ENCODE peak calls at places on chromosome 20, in six cellular contexts. D, O, N, W, G and X are unnamed samples.

GRCh38 chr20:210809-211502 is 16.1 kb upstream of the DEFB129 start:
- DNase-seq in D (no peak), G (no peak), W (no peak), O (no peak), N (peak; percentile 9), X (no peak)

GRCh38 chr20:32648761-32649615 is 24.8 kb downstream of the C20orf203 start:
- DNase-seq in W (no peak), N (peak; percentile 40), G (no peak), O (no peak), D (no peak), X (peak; percentile 43)

GRCh38 chr20:45405566-45406259 is 2.4 kb upstream of the DBNDD2 start:
- DNase-seq in W (no peak), G (no peak), O (no peak), N (peak; percentile 56), D (peak; percentile 14), X (peak; percentile 85)

GRCh38 chr20:39338977-39339376 is 376.8 kb downstream of the DHX35 start:
- DNase-seq in G (peak; percentile 40), O (peak; percentile 95), N (peak; percentile 46), W (no peak), D (no peak), X (no peak)

GRCh38 chr20:36573798-36574277 is 441 bp downstream of the TGIF2 start:
- DNase-seq in G (no peak), W (peak; percentile 48), D (peak; percentile 47), N (peak; percentile 33), O (peak; percentile 80), X (peak; percentile 91)

GRCh38 chr20:57660510-57661199 is 40.4 kb upstream of the ZBP1 start:
- DNase-seq in G (no peak), W (no peak), N (no peak), O (no peak), D (no peak), X (peak; percentile 66)

GRCh38 chr20:53210041-53210440 is 237.9 kb downstream of the TSHZ2 start:
- DNase-seq in O (no peak), N (no peak), W (no peak), D (no peak), G (no peak), X (no peak)

GRCh38 chr20:35344354-35344837 is 52.2 kb upstream of the FAM83C start:
- DNase-seq in O (no peak), W (peak; percentile 92), D (peak; percentile 91), N (peak; percentile 76), G (no peak), X (peak; percentile 74)

GRCh38 chr20:45363611-45364492 is 896 bp downstream of the SYS1 start:
- DNase-seq in W (no peak), N (peak; percentile 32), D (no peak), G (no peak), O (peak; percentile 54), X (peak; percentile 56)

GRCh38 chr20:63831696-63832686 is 927 bp upstream of the ZBTB46 start:
- DNase-seq in G (no peak), O (no peak), D (peak; percentile 54), N (peak; percentile 22), W (peak; percentile 64), X (peak; percentile 91)

GRCh38 chr20:31485450-31486339 is 10.6 kb downstream of the REM1 start:
- DNase-seq in N (peak; percentile 58), W (no peak), D (peak; percentile 19), O (no peak), G (no peak), X (peak; percentile 97)

GRCh38 chr20:36644713-36645109 is 1.3 kb downstream of the SLA2 start:
- DNase-seq in W (no peak), G (no peak), N (peak; percentile 65), O (no peak), D (no peak), X (no peak)

GRCh38 chr20:49284818-49285217 is 7.0 kb upstream of the ZNFX1 start:
- DNase-seq in G (no peak), W (no peak), O (no peak), D (no peak), N (no peak), X (no peak)
- H3K9me3 ChIP-seq in G (peaks cover 41% of the 10 kb centered on the region), W (no peaks in the 10 kb centered on the region), O (peaks cover 30% of the 10 kb centered on the region), D (peaks cover 30% of the 10 kb centered on the region), N (no peaks in the 10 kb centered on the region), X (peaks cover 18% of the 10 kb centered on the region)

DNA sequence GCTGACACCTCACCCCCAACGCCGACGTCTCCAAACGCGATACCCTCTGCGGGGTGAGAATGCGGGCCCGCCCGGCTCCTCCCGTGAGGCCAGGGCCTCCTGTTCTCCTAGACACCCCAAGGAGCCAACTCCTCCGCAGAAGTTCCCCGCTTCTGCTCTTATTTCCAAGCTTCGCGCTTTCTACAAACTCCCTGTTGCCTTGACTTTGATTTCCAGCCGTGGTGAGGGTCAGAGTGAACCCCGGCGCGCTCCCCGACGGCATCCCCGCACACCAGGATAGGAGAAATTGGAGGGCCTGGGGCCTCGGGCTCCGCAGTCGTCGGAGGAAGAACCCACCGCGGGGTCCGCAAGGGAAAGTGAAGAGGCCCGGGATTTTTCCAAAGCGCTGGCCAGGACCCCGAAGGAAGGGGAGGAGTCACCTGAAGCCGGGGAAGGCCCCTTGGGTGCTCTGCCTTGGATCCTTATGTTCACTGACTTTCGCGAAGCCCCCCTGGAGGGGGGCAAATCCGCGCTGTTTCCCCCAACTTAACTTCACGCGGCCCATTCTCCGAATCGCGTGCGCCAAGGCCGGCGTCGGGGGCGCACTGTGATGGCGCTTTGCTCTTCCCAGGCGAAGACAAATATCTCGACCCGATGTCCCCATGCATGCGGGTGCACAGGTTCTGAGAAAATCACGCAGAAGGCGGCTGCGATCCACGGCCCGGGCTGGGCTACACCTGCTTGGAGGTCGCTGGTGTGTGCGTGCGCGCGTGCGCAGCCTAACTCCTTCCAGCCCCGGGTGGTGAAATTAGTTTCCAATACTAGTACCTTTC is 3.0 kb upstream of the INSM1 start:
- DNase-seq in W (no peak), G (no peak), D (no peak), O (no peak), N (no peak), X (peak; percentile 81)
- H3K27me3 ChIP-seq in W (peaks cover 78% of the 10 kb centered on the region), G (peaks cover 24% of the 10 kb centered on the region), D (peaks cover 77% of the 10 kb centered on the region), O (no peaks in the 10 kb centered on the region), N (peaks cover 76% of the 10 kb centered on the region), X (peaks cover 81% of the 10 kb centered on the region)

GRCh38 chr20:29086938-29087337 is 2170.5 kb upstream of the DEFB115 start:
- DNase-seq in D (no peak), O (no peak), W (no peak), N (no peak), G (no peak), X (no peak)
- H2AFZ ChIP-seq in D (no peak overlapping the region), O (no peak overlapping the region), W (no peak overlapping the region), N (no peak overlapping the region), G (no peak overlapping the region), X (no peak overlapping the region)

DNA sequence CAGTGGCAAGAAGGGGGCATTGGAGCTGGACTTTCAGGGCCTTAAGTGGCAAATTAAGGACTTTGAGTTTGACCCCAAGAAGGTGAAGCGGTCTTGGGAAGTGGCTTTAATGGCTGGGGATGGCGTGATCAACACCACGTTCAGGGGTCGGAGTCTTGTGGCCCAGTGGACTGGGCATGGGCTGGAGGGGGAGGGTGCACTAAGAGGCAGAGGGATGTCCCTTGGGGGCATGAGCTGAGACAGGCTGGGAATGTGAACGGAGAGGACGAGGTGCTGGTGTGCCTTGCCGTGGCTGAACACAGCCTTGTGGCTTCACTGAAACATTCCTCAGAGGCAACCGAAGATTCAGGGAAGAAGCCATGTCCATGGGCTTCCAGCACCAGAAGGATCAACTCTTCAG is 227.0 kb downstream of the SYNDIG1 start:
- DNase-seq in N (no peak), G (no peak), D (no peak), O (no peak), W (no peak), X (no peak)
- H3K9me3 ChIP-seq in N (no peaks in the 10 kb centered on the region), G (no peaks in the 10 kb centered on the region), D (no peaks in the 10 kb centered on the region), O (no peaks in the 10 kb centered on the region), W (no peaks in the 10 kb centered on the region), X (no peaks in the 10 kb centered on the region)

DNA sequence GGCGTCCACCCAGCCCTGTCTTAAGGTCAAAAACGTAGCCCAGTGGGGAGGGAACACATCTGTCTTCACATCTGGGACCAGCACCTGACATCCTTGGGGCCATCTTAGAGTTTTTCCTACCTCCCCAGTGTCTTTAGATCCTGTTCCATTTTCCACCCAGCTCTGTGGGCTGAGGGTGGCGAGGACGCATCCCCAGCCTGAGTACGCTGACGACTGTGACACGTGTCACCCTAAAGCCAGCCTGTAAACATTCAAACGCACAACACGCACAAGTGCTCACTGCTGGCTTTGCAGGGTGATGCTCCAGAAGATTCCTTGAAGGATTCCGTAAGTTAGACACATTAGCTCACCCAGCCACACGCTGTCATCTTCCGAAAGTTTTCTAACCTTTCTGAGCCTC is 215.9 kb downstream of the TAF4 start:
- DNase-seq in O (no peak), W (no peak), G (no peak), D (no peak), N (no peak), X (peak; percentile 59)
- H3K27me3 ChIP-seq in O (no peaks in the 10 kb centered on the region), W (peaks cover 82% of the 10 kb centered on the region), G (no peaks in the 10 kb centered on the region), D (no peaks in the 10 kb centered on the region), N (peaks cover 11% of the 10 kb centered on the region), X (no peaks in the 10 kb centered on the region)

DNA sequence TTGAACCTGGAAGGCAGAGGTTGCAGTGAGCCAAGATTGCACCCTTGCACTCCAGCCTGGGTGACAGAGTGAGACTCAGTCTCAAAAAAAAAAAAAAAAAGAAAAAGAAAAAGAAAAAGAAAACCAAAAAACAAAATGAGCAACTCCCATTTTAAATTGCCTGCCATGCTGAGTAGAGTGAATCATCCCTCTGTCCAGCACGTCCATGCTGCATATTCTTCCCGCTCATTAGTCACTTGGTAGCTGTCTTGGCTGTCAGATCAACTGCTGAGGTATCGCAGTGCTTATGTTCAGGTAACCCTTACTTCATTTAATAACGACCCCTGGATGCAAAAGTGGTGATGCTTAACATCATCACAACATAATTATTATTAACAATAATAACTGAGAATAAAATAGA is 72.6 kb upstream of the RNF24 start:
- DNase-seq in D (peak; percentile 33), W (no peak), N (peak; percentile 71), O (no peak), G (no peak), X (no peak)
- H2AFZ ChIP-seq in D (no peak overlapping the region), W (no peak overlapping the region), N (no peak overlapping the region), O (no peak overlapping the region), G (no peak overlapping the region), X (no peak overlapping the region)